ENCODE peak calls at places on chromosomes 11 and 22, in four cellular contexts. P is stomach, H is heart left ventricle, U is neuronal stem cell. G is an unnamed sample.

GRCh38 chr11:95522871-95523270 is 266.7 kb downstream of the FAM76B start:
- DNase-seq in P (no peak), H (no peak), U (no peak), G (no peak)

GRCh38 chr11:24773326-24773725 is 276.5 kb downstream of the LUZP2 start:
- DNase-seq in P (no peak), H (no peak), U (no peak), G (no peak)

GRCh38 chr11:76767659-76768058 is 15.5 kb upstream of the TSKU start:
- DNase-seq in P (no peak), H (no peak), U (no peak), G (no peak)

GRCh38 chr22:23068832-23069385 is 1.4 kb upstream of the GNAZ start:
- DNase-seq in P (no peak), H (peak), U (no peak), G (peak)

GRCh38 chr22:44595841-44596341 is 97.9 kb upstream of the RTL6 start:
- DNase-seq in P (no peak), H (no peak), U (no peak), G (no peak)

GRCh38 chr11:128734439-128735224 is 40.8 kb downstream of the FLI1 start:
- DNase-seq in P (peak), H (no peak), U (no peak), G (peak)

GRCh38 chr11:59660621-59661020 is 8.2 kb downstream of the PATL1 start:
- DNase-seq in P (no peak), H (no peak), U (no peak), G (no peak)

GRCh38 chr11:33187851-33188722 is 26.8 kb upstream of the CSTF3 start:
- DNase-seq in P (no peak), H (no peak), U (no peak), G (no peak)

GRCh38 chr11:119538748-119539147 is 115.8 kb upstream of the THY1 start:
- DNase-seq in P (no peak), H (no peak), U (no peak), G (no peak)

GRCh38 chr22:30140414-30140813 is 60.1 kb downstream of the HORMAD2 start:
- DNase-seq in P (no peak), H (no peak), U (no peak), G (no peak)

GRCh38 chr11:9250139-9250582 is 15.0 kb downstream of the DENND5A start:
- DNase-seq in P (no peak), H (no peak), U (no peak), G (no peak)

GRCh38 chr11:112652786-112653390 is 308.3 kb upstream of the NCAM1 start:
- DNase-seq in P (no peak), H (no peak), U (no peak), G (no peak)

GRCh38 chr11:63866211-63866610 is 27.3 kb downstream of the MARK2 start:
- DNase-seq in P (peak), H (no peak), U (no peak), G (peak)

GRCh38 chr11:3914807-3915206 is 59.3 kb downstream of the STIM1 start:
- DNase-seq in P (no peak), H (no peak), U (no peak), G (no peak)

GRCh38 chr11:33636104-33636503 is 64.5 kb downstream of the C11orf91 start:
- DNase-seq in P (no peak), H (no peak), U (no peak), G (peak)

GRCh38 chr22:44648085-44648820 is 53.8 kb upstream of the PRR5 start:
- DNase-seq in P (no peak), H (no peak), U (no peak), G (peak)

GRCh38 chr11:45930031-45930794 is 7.8 kb downstream of the LARGE2 start:
- DNase-seq in P (peak), H (no peak), U (no peak), G (peak)

GRCh38 chr11:74278721-74279148 is 32.7 kb downstream of the P4HA3 start:
- DNase-seq in P (no peak), H (peak), U (no peak), G (no peak)

GRCh38 chr11:7516488-7516887 is 2.7 kb downstream of the PPFIBP2 start:
- DNase-seq in P (no peak), H (no peak), U (no peak), G (no peak)
- H3K27ac ChIP-seq in P (no peak), H (no peak), U (no peak), G (no peak)

DNA sequence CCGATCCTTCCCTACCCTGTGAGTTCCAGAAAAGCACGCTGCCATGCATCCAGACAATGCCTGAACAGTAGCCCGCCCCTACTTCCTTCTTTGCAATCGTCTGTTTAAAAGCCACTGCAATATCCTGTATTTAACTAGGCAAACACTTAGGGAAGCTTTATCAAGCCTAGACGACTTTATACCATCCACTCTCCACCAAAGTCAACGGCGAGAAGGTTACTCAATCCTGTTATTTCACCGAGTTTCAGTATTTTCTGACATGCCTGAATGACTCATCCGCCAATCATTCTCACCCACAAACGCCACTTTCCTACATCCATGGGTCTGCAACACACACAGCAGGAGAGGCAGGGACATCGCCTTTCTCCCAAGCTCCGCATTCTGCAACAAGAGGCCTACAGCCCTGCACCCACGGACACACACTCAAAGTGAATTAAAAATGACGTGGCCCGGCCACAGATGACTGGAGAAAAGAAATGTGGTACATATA is 9.3 kb downstream of the CELSR1 start:
- DNase-seq in P (no peak), H (no peak), U (no peak), G (no peak)
- H3K27ac ChIP-seq in P (peak), H (no peak), U (no peak), G (no peak)

DNA sequence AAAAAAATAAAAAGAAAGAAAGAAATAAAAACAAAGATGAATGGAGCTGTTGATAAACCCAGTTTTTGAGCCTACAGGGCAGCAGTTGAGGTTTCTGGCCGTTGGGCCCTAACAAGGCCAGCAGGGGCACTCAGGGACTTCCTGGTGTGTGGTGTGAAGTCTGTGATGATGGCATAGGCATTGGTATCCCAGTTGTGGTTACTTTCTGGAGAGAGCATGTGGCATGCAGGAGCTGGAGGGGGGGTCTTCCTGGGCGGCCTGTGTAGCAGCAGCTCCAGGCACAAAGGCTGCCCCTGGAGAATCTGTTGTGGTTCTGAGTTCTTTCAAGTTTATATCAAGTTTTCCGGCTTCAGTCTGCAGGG is 2.0 kb upstream of the TXNRD2 start:
- DNase-seq in P (no peak), H (no peak), U (no peak), G (peak)
- H3K27ac ChIP-seq in P (peak), H (peak), U (no peak), G (peak)

GRCh38 chr11:66619080-66619554 is 2.7 kb downstream of the RBM14 start:
- DNase-seq in P (no peak), H (no peak), U (no peak), G (no peak)
- H3K27ac ChIP-seq in P (peak), H (peak), U (no peak), G (peak)

DNA sequence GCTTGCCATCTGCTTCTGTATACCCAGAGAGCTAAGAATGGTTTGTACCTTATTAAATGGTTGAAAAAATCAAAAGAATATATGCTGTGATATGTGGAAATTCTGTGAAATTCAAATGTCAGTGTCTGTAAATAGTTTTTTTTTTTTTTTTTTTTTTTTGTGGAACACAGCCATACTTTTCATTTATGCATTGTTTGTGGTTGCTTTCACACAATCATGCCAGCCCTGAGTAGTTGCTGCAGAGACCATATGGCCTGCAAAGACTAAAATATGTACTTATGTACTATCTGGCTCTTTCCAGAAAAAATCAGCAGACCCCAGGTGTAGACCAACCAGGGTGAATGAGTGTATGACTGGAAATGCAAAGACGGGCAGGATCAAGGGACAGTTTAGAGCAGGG is 98.3 kb downstream of the PTPRJ start:
- DNase-seq in P (no peak), H (no peak), U (no peak), G (no peak)
- H3K27ac ChIP-seq in P (no peak), H (no peak), U (no peak), G (no peak)

GRCh38 chr11:27375370-27375769 is 12.4 kb upstream of the CCDC34 start:
- DNase-seq in P (no peak), H (no peak), U (no peak), G (no peak)
- H3K27ac ChIP-seq in P (peak), H (no peak), U (no peak), G (no peak)

GRCh38 chr22:46267431-46268279 is at the start of gene TTC38:
- DNase-seq in P (peak), H (peak), U (peak), G (peak)
- H3K27ac ChIP-seq in P (peak), H (peak), U (no peak), G (peak)

GRCh38 chr22:36381513-36382079 is 6.2 kb downstream of the MYH9 start:
- DNase-seq in P (no peak), H (no peak), U (no peak), G (no peak)

GRCh38 chr22:36385491-36386350 is 2.0 kb downstream of the MYH9 start:
- DNase-seq in P (peak), H (peak), U (no peak), G (peak)

GRCh38 chr22:36386351-36386899 is 1.3 kb downstream of the MYH9 start:
- DNase-seq in P (no peak), H (peak), U (no peak), G (peak)

GRCh38 chr22:36384766-36385400 is 2.9 kb downstream of the MYH9 start:
- DNase-seq in P (no peak), H (no peak), U (no peak), G (no peak)

DNA sequence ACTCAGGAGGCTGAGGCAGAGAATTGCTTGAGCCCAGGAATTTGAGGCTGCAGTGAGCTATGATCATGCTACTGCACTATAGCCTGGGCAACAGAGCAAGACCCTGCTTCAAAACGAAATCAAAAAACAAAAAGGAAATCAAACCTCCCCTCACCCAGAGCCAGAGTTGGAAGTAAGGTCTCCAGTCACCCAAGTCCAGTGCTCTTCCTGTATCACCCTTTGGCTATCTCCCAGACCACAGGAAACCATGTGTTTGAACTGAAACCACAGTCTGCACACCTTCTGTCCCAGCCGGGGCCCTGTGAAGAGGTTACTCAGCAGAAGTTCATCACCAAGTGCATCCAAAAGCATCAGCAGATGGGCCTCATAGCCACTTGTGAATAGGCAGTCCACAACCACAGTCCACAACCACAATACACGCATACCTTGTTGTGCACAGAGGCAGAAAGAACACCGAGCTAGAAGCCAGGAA is 4.6 kb downstream of the MYH9 start:
- DNase-seq in P (peak), H (no peak), U (no peak), G (no peak)
- H3K27ac ChIP-seq in P (peak), H (no peak), U (no peak), G (peak)

DNA sequence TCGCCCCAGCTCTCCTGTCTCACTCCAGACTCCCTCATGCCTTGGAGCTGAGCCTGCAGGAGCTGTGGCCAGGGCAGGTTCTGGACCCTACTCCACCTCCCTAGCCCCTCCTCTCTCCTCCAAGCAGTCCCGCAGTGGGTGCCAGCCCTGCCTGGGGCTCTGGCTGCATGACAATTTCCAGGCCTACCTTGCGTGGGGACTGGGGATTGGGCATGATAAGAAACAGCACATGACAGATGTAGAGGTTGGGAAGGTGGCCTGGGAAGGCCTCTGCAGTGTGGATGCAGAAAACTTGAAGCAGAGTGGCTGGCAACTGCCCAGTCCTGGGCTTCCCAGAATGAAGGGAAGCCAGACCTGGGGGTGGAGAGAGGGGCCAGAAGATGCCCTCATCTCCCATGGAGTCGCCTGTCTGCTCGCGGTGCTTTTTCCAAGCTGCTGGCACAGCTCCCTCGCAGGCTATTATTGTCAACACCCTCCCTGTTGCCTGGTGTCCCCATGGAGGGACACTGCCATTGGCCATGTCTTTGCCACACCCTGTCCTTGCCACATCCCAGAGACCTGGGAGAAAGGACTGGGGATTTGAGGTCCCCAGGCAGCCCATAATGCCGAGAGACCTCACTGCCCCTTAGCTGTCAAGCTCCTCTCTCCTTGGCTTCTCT is 48.9 kb upstream of the CDON start:
- DNase-seq in P (peak), H (peak), U (no peak), G (no peak)
- H3K27ac ChIP-seq in P (peak), H (peak), U (no peak), G (no peak)